ENCODE peak calls at places on chromosomes 16 and 17, in seven cellular contexts. One of them, this sample, is unnamed.

GRCh38 chr17:50018909-50019308 is 23.9 kb upstream of the DLX3 start:
- DNase-seq in mucosa of gallbladder: no peak
- DNase-seq in NCI-H2171 treated with DMSO at 0.1 percent for 48 hours: no peak
- DNase-seq in C1 segment of cervical spinal cord: no peak
- DNase-seq in MCF 10A: no peak
- DNase-seq in memory B cell: no peak
- DNase-seq in brain microvascular endothelial cell: no peak
- DNase-seq in this sample: no peak

GRCh38 chr16:11249233-11250061 is 6.6 kb downstream of the SOCS1 start:
- DNase-seq in mucosa of gallbladder: no peak
- DNase-seq in NCI-H2171 treated with DMSO at 0.1 percent for 48 hours: no peak
- DNase-seq in C1 segment of cervical spinal cord: no peak
- DNase-seq in MCF 10A: no peak
- DNase-seq in memory B cell: no peak
- DNase-seq in brain microvascular endothelial cell: no peak
- DNase-seq in this sample: no peak

GRCh38 chr16:26976913-26977312 is 89.8 kb upstream of the C16orf82 start:
- DNase-seq in mucosa of gallbladder: no peak
- DNase-seq in NCI-H2171 treated with DMSO at 0.1 percent for 48 hours: no peak
- DNase-seq in C1 segment of cervical spinal cord: peak; percentile 12
- DNase-seq in MCF 10A: no peak
- DNase-seq in memory B cell: no peak
- DNase-seq in brain microvascular endothelial cell: no peak
- DNase-seq in this sample: no peak

GRCh38 chr16:20887207-20887606 is 13.0 kb downstream of the DCUN1D3 start:
- DNase-seq in mucosa of gallbladder: no peak
- DNase-seq in NCI-H2171 treated with DMSO at 0.1 percent for 48 hours: no peak
- DNase-seq in C1 segment of cervical spinal cord: no peak
- DNase-seq in MCF 10A: no peak
- DNase-seq in memory B cell: no peak
- DNase-seq in brain microvascular endothelial cell: no peak
- DNase-seq in this sample: no peak

GRCh38 chr17:35127751-35128514 is 6.5 kb downstream of the FNDC8 start:
- DNase-seq in mucosa of gallbladder: peak; percentile 27
- DNase-seq in NCI-H2171 treated with DMSO at 0.1 percent for 48 hours: no peak
- DNase-seq in C1 segment of cervical spinal cord: no peak
- DNase-seq in MCF 10A: no peak
- DNase-seq in memory B cell: no peak
- DNase-seq in brain microvascular endothelial cell: no peak
- DNase-seq in this sample: no peak

GRCh38 chr17:8479431-8479947 is 43.8 kb downstream of the NDEL1 start:
- DNase-seq in mucosa of gallbladder: peak; percentile 59
- DNase-seq in NCI-H2171 treated with DMSO at 0.1 percent for 48 hours: no peak
- DNase-seq in C1 segment of cervical spinal cord: peak; percentile 71
- DNase-seq in MCF 10A: no peak
- DNase-seq in memory B cell: no peak
- DNase-seq in brain microvascular endothelial cell: no peak
- DNase-seq in this sample: no peak

GRCh38 chr16:6611535-6611934 is 721.1 kb upstream of the RBFOX1 start:
- DNase-seq in mucosa of gallbladder: no peak
- DNase-seq in NCI-H2171 treated with DMSO at 0.1 percent for 48 hours: no peak
- DNase-seq in C1 segment of cervical spinal cord: no peak
- DNase-seq in MCF 10A: no peak
- DNase-seq in memory B cell: no peak
- DNase-seq in brain microvascular endothelial cell: no peak
- DNase-seq in this sample: no peak

GRCh38 chr16:80803341-80804060 is 897 bp downstream of the CDYL2 start:
- DNase-seq in mucosa of gallbladder: no peak
- DNase-seq in NCI-H2171 treated with DMSO at 0.1 percent for 48 hours: no peak
- DNase-seq in C1 segment of cervical spinal cord: no peak
- DNase-seq in MCF 10A: no peak
- DNase-seq in memory B cell: peak; percentile 65
- DNase-seq in brain microvascular endothelial cell: no peak
- DNase-seq in this sample: no peak

GRCh38 chr17:78970834-78971763 is 8.6 kb downstream of the LGALS3BP start:
- DNase-seq in mucosa of gallbladder: peak; percentile 83
- DNase-seq in NCI-H2171 treated with DMSO at 0.1 percent for 48 hours: peak; percentile 78
- DNase-seq in C1 segment of cervical spinal cord: peak; percentile 50
- DNase-seq in MCF 10A: peak; percentile 72
- DNase-seq in memory B cell: peak; percentile 87
- DNase-seq in brain microvascular endothelial cell: peak; percentile 64
- DNase-seq in this sample: peak; percentile 68

GRCh38 chr17:35788504-35788998 is 6.9 kb downstream of the MMP28 start:
- DNase-seq in mucosa of gallbladder: no peak
- DNase-seq in NCI-H2171 treated with DMSO at 0.1 percent for 48 hours: no peak
- DNase-seq in C1 segment of cervical spinal cord: peak; percentile 9
- DNase-seq in MCF 10A: peak; percentile 95
- DNase-seq in memory B cell: no peak
- DNase-seq in brain microvascular endothelial cell: peak; percentile 96
- DNase-seq in this sample: no peak

GRCh38 chr16:1989826-1990335 is at the start of gene SYNGR3:
- DNase-seq in mucosa of gallbladder: no peak
- DNase-seq in NCI-H2171 treated with DMSO at 0.1 percent for 48 hours: no peak
- DNase-seq in C1 segment of cervical spinal cord: no peak
- DNase-seq in MCF 10A: no peak
- DNase-seq in memory B cell: no peak
- DNase-seq in brain microvascular endothelial cell: no peak
- DNase-seq in this sample: no peak

GRCh38 chr17:59634632-59635561 is 15.2 kb downstream of the CLTC start:
- DNase-seq in mucosa of gallbladder: no peak
- DNase-seq in NCI-H2171 treated with DMSO at 0.1 percent for 48 hours: no peak
- DNase-seq in C1 segment of cervical spinal cord: no peak
- DNase-seq in MCF 10A: no peak
- DNase-seq in memory B cell: no peak
- DNase-seq in brain microvascular endothelial cell: no peak
- DNase-seq in this sample: no peak

GRCh38 chr17:54745239-54745638 is 155.4 kb upstream of the TOM1L1 start:
- DNase-seq in mucosa of gallbladder: no peak
- DNase-seq in NCI-H2171 treated with DMSO at 0.1 percent for 48 hours: no peak
- DNase-seq in C1 segment of cervical spinal cord: no peak
- DNase-seq in MCF 10A: no peak
- DNase-seq in memory B cell: no peak
- DNase-seq in brain microvascular endothelial cell: no peak
- DNase-seq in this sample: no peak

GRCh38 chr17:4142107-4142900 is 526 bp downstream of the ZZEF1 start:
- DNase-seq in mucosa of gallbladder: no peak
- DNase-seq in NCI-H2171 treated with DMSO at 0.1 percent for 48 hours: no peak
- DNase-seq in C1 segment of cervical spinal cord: peak; percentile 65
- DNase-seq in MCF 10A: no peak
- DNase-seq in memory B cell: no peak
- DNase-seq in brain microvascular endothelial cell: peak; percentile 18
- DNase-seq in this sample: no peak

GRCh38 chr16:47664653-47665325 is 203.7 kb downstream of the PHKB start:
- DNase-seq in mucosa of gallbladder: no peak
- DNase-seq in NCI-H2171 treated with DMSO at 0.1 percent for 48 hours: no peak
- DNase-seq in C1 segment of cervical spinal cord: no peak
- DNase-seq in MCF 10A: no peak
- DNase-seq in memory B cell: no peak
- DNase-seq in brain microvascular endothelial cell: no peak
- DNase-seq in this sample: no peak

GRCh38 chr17:60947100-60947499 is 269.4 kb downstream of the BCAS3 start:
- DNase-seq in mucosa of gallbladder: no peak
- DNase-seq in NCI-H2171 treated with DMSO at 0.1 percent for 48 hours: no peak
- DNase-seq in C1 segment of cervical spinal cord: no peak
- DNase-seq in MCF 10A: peak; percentile 39
- DNase-seq in memory B cell: no peak
- DNase-seq in brain microvascular endothelial cell: peak; percentile 25
- DNase-seq in this sample: no peak

GRCh38 chr17:79174193-79174765 is 99.7 kb downstream of the ENGASE start:
- DNase-seq in mucosa of gallbladder: no peak
- DNase-seq in NCI-H2171 treated with DMSO at 0.1 percent for 48 hours: no peak
- DNase-seq in C1 segment of cervical spinal cord: no peak
- DNase-seq in MCF 10A: no peak
- DNase-seq in memory B cell: no peak
- DNase-seq in brain microvascular endothelial cell: no peak
- DNase-seq in this sample: no peak

GRCh38 chr16:21283521-21284289 is 5.6 kb upstream of the CRYM start:
- DNase-seq in mucosa of gallbladder: no peak
- DNase-seq in NCI-H2171 treated with DMSO at 0.1 percent for 48 hours: peak; percentile 29
- DNase-seq in C1 segment of cervical spinal cord: no peak
- DNase-seq in MCF 10A: no peak
- DNase-seq in memory B cell: peak; percentile 44
- DNase-seq in brain microvascular endothelial cell: peak; percentile 34
- DNase-seq in this sample: peak; percentile 39

GRCh38 chr17:14747576-14747940 is 446.7 kb downstream of the HS3ST3B1 start:
- DNase-seq in mucosa of gallbladder: no peak
- DNase-seq in NCI-H2171 treated with DMSO at 0.1 percent for 48 hours: no peak
- DNase-seq in C1 segment of cervical spinal cord: no peak
- DNase-seq in MCF 10A: no peak
- DNase-seq in memory B cell: no peak
- DNase-seq in brain microvascular endothelial cell: no peak
- DNase-seq in this sample: no peak

GRCh38 chr16:1887711-1888354 is 15.9 kb upstream of the MEIOB start:
- DNase-seq in mucosa of gallbladder: no peak
- DNase-seq in NCI-H2171 treated with DMSO at 0.1 percent for 48 hours: no peak
- DNase-seq in C1 segment of cervical spinal cord: no peak
- DNase-seq in MCF 10A: peak; percentile 21
- DNase-seq in memory B cell: no peak
- DNase-seq in brain microvascular endothelial cell: no peak
- DNase-seq in this sample: no peak

GRCh38 chr17:81651692-81652091 is 4.7 kb downstream of the PDE6G start:
- DNase-seq in mucosa of gallbladder: peak; percentile 43
- DNase-seq in NCI-H2171 treated with DMSO at 0.1 percent for 48 hours: no peak
- DNase-seq in C1 segment of cervical spinal cord: no peak
- DNase-seq in MCF 10A: peak; percentile 87
- DNase-seq in memory B cell: no peak
- DNase-seq in brain microvascular endothelial cell: peak; percentile 89
- DNase-seq in this sample: no peak

GRCh38 chr17:19239544-19239943 is 2.4 kb downstream of the EPN2 start:
- DNase-seq in mucosa of gallbladder: no peak
- DNase-seq in NCI-H2171 treated with DMSO at 0.1 percent for 48 hours: no peak
- DNase-seq in C1 segment of cervical spinal cord: no peak
- DNase-seq in MCF 10A: no peak
- DNase-seq in memory B cell: no peak
- DNase-seq in brain microvascular endothelial cell: no peak
- DNase-seq in this sample: no peak

GRCh38 chr17:3622977-3623594 is 13.0 kb downstream of the SHPK start:
- DNase-seq in mucosa of gallbladder: no peak
- DNase-seq in NCI-H2171 treated with DMSO at 0.1 percent for 48 hours: no peak
- DNase-seq in C1 segment of cervical spinal cord: no peak
- DNase-seq in MCF 10A: no peak
- DNase-seq in memory B cell: no peak
- DNase-seq in brain microvascular endothelial cell: no peak
- DNase-seq in this sample: no peak